ENCODE peak calls at places on chromosomes 1 and 21, in nine cellular contexts. M is H1, B is activated B cell treated with CpG ODN at 0.5 μM for 24 hours, J is A673, F is mucosa of descending colon, V is nephron progenitor cell, R is heart left ventricle, Y is uterus, W is hepatocyte. Z is an unnamed sample.

GRCh38 chr1:40849801-40850592 is 12.2 kb downstream of the CITED4 start:
- DNase-seq in M (peak), B (peak), J (peak), F (peak), V (peak), R (peak), Y (peak), W (peak), Z (peak)

GRCh38 chr1:184827600-184828368 is 73.1 kb upstream of the EDEM3 start:
- DNase-seq in M (no peak), B (no peak), J (no peak), F (no peak), V (no peak), R (no peak), Y (no peak), W (peak), Z (no peak)

GRCh38 chr21:27759091-27759659 is 792.3 kb upstream of the ADAMTS5 start:
- DNase-seq in M (peak), B (no peak), J (no peak), F (peak), V (peak), R (peak), Y (no peak), W (peak), Z (no peak)

GRCh38 chr1:234000557-234001081 is 96.1 kb downstream of the SLC35F3 start:
- DNase-seq in M (no peak), B (no peak), J (peak), F (no peak), V (no peak), R (no peak), Y (no peak), W (no peak), Z (no peak)

GRCh38 chr1:228364068-228364705 is 42.4 kb downstream of the TRIM11 start:
- DNase-seq in M (no peak), B (no peak), J (no peak), F (peak), V (peak), R (peak), Y (no peak), W (no peak), Z (no peak)

GRCh38 chr1:9882296-9882944 is 27.6 kb downstream of the CTNNBIP1 start:
- DNase-seq in M (no peak), B (no peak), J (no peak), F (no peak), V (no peak), R (no peak), Y (no peak), W (no peak), Z (no peak)

GRCh38 chr1:116476321-116476720 is 94.5 kb downstream of the CD58 start:
- DNase-seq in M (no peak), B (no peak), J (no peak), F (peak), V (no peak), R (no peak), Y (no peak), W (peak), Z (no peak)

GRCh38 chr1:180950321-180950720 is 37.6 kb downstream of the KIAA1614 start:
- DNase-seq in M (no peak), B (no peak), J (no peak), F (no peak), V (no peak), R (no peak), Y (no peak), W (no peak), Z (no peak)

GRCh38 chr21:43972850-43973633 is 39.1 kb upstream of the TRAPPC10 start:
- DNase-seq in M (no peak), B (no peak), J (no peak), F (peak), V (no peak), R (no peak), Y (no peak), W (no peak), Z (no peak)

GRCh38 chr1:60425528-60425927 is 352.0 kb upstream of the C1orf87 start:
- DNase-seq in M (no peak), B (no peak), J (peak), F (no peak), V (no peak), R (no peak), Y (no peak), W (peak), Z (no peak)

GRCh38 chr1:17728123-17728522 is 27.0 kb upstream of the ACTL8 start:
- DNase-seq in M (no peak), B (no peak), J (no peak), F (no peak), V (no peak), R (no peak), Y (no peak), W (no peak), Z (no peak)

GRCh38 chr1:23010734-23011449 is 4.8 kb downstream of the TEX46 start:
- DNase-seq in M (no peak), B (no peak), J (no peak), F (no peak), V (no peak), R (no peak), Y (no peak), W (peak), Z (no peak)

GRCh38 chr21:43921602-43921978 is 56.6 kb downstream of the AGPAT3 start:
- DNase-seq in M (no peak), B (no peak), J (no peak), F (peak), V (no peak), R (peak), Y (no peak), W (peak), Z (no peak)

GRCh38 chr21:41171210-41171609 is 3.2 kb downstream of the BACE2 start:
- DNase-seq in M (no peak), B (no peak), J (no peak), F (no peak), V (no peak), R (peak), Y (peak), W (no peak), Z (no peak)

GRCh38 chr1:159421821-159422220 is 10.2 kb upstream of the OR10J4 start:
- DNase-seq in M (peak), B (no peak), J (no peak), F (no peak), V (no peak), R (no peak), Y (no peak), W (no peak), Z (no peak)

DNA sequence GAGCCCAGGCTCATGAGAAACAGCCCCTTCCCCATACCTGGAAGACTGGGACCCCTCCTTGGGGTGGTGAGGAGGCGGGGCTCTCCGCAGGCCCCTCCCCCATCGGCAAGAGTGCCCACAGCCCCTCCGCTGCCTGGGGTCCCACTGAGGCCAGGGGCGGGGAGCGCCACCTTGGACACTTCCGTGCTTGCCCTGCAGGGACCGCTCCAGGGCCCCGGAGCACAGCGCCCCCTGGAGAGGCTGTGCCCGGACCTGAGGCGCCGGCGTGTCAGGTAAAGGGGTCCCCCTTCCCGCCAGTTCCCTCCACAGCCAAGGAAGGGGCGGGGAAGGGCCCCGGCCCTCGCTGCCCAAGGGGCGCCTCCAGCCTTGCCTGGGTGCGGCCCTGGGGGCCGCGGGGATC is 21.5 kb downstream of the INAVA start:
- DNase-seq in M (peak), B (no peak), J (no peak), F (peak), V (peak), R (no peak), Y (no peak), W (no peak), Z (no peak)
- TF ChIP-seq CTCF in M (peak), B (no peak), J (peak), F (no peak), V (peak), R (no peak), Y (no peak), W (peak), Z (no peak)

DNA sequence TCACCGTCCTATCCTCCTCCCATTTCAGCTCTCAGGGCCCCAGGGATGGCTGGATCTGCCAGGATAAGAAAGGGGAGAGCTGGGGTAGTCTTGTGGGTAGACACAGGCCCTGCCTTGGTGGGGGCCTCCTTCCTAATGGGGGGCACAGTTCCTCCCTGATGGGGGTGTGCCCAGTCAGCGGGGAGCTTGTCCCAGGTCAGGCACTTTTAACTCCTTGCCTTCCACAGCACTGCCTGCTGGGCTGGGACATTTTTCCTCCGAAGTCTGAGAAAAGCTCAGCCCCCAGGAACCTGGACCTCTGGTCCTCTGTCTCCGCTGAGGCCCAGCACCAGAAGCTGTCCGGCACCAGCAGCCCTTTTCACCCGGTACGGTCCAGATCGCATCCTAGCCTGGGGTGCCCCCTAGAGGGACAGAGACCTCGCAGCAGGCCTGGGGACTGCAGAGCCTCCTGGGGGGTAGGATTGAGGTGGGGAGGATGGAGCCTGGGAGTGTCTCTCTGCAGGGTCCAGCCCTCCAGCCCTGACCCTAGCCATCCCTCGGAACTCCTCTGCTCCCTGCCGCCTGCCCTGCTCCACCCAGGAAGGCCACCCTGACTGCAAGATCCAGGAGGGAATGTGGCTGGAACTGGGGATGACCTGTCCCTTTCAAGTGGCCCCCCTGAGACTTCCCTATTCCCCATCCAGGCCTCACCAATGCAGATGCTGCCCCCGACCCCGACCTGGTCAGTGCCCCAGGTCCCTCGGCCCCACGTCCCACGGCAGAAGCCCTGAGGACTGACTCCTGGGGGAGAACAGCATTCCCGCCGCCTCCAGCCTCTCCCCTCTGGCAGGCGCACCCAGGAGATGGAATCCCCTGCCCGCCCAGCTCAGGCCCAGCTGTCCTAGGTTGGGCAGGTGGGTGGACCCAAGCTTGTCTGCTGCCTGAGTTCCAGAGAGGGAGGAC is 12.0 kb downstream of the MIIP start:
- DNase-seq in M (peak), B (no peak), J (peak), F (peak), V (peak), R (peak), Y (no peak), W (no peak), Z (no peak)
- TF ChIP-seq CTCF in M (peak), B (no peak), J (peak), F (no peak), V (peak), R (peak), Y (peak), W (peak), Z (peak)

GRCh38 chr1:221693087-221693486 is 48.8 kb downstream of the DUSP10 start:
- DNase-seq in M (no peak), B (no peak), J (no peak), F (no peak), V (no peak), R (no peak), Y (no peak), W (no peak), Z (no peak)
- TF ChIP-seq CTCF in M (peak), B (no peak), J (no peak), F (no peak), V (no peak), R (no peak), Y (no peak), W (no peak), Z (no peak)

GRCh38 chr1:208654241-208654640 is 410.1 kb upstream of the PLXNA2 start:
- DNase-seq in M (no peak), B (no peak), J (peak), F (no peak), V (peak), R (no peak), Y (no peak), W (peak), Z (no peak)
- TF ChIP-seq CTCF in M (peak), B (no peak), J (peak), F (peak), V (peak), R (peak), Y (no peak), W (peak), Z (no peak)

DNA sequence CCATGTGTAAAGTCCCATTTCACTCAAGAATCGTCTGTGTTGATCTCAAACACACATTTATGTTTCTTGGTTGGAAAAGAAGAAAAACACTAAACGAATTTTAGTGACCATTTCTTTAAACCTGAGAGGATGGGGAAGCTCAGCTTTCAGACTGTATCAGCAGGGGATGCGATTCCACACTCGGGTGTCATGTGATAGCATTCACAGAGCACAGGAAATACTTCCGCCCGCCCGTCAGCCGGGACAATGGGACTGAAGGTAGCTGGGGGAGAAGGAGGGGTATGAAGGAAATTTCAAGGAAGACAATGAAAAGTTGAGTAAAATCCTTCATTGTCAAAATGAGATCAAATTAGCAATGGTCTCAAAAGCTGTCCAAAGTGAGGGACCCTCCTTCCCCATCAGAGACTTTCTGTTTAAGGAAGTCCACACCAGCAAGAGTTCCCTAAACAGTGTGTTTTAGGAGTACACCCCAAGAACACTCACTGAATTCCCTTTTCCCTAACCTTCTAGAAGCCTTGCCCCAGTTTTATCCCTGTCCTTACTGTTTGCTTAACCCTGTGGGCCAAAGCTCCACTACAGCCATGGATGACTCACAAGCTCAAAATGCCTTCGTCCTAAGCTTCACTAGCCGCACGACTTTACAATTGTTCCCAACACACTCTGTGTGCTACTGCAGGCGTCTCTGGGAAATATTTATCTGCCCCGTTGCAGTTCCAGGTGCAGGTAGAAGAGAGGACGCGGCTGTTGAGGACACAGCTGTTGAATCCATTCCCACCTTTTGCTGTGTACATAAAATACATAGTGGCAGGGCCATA is 51.4 kb upstream of the SIM2 start:
- DNase-seq in M (no peak), B (no peak), J (peak), F (no peak), V (peak), R (no peak), Y (no peak), W (peak), Z (no peak)
- TF ChIP-seq CTCF in M (no peak), B (no peak), J (no peak), F (no peak), V (no peak), R (no peak), Y (no peak), W (no peak), Z (no peak)

GRCh38 chr1:100423832-100424337 is 71.6 kb downstream of the CDC14A start:
- DNase-seq in M (no peak), B (no peak), J (no peak), F (no peak), V (no peak), R (no peak), Y (no peak), W (no peak), Z (no peak)
- TF ChIP-seq CTCF in M (no peak), B (no peak), J (no peak), F (no peak), V (no peak), R (no peak), Y (no peak), W (no peak), Z (no peak)

Z was measured in natural killer cell.